ENCODE peak calls at places on chromosomes 1 and 21, in seven cellular contexts. One of them, this sample, is unnamed.
A peak's percentile ranks its signal among the peaks of the same experiment; 100 is the strongest.

GRCh38 chr1:33099290-33100118 is 18.6 kb downstream of the AZIN2 start:
- DNase-seq in osteoblast: peak; percentile 95
- DNase-seq in thyroid gland: no peak
- DNase-seq in lower lobe of right lung: peak; percentile 67
- DNase-seq in adrenal gland: no peak
- DNase-seq in ascending aorta: peak; percentile 79
- DNase-seq in CD8-positive, alpha-beta T cell: peak; percentile 54
- DNase-seq in this sample: no peak

GRCh38 chr1:51236548-51237312 is 657 bp downstream of the RNF11 start:
- DNase-seq in ascending aorta: peak; percentile 72
- DNase-seq in adrenal gland: peak; percentile 68
- DNase-seq in thyroid gland: peak; percentile 43
- DNase-seq in osteoblast: peak; percentile 75
- DNase-seq in lower lobe of right lung: peak; percentile 59
- DNase-seq in CD8-positive, alpha-beta T cell: peak; percentile 39
- DNase-seq in this sample: peak; percentile 72

GRCh38 chr1:150309758-150310495 is 11.4 kb upstream of the PRPF3 start:
- DNase-seq in CD8-positive, alpha-beta T cell: no peak
- DNase-seq in thyroid gland: no peak
- DNase-seq in lower lobe of right lung: no peak
- DNase-seq in adrenal gland: no peak
- DNase-seq in osteoblast: no peak
- DNase-seq in ascending aorta: no peak
- DNase-seq in this sample: no peak

GRCh38 chr1:110542730-110543129 is 23.8 kb upstream of the KCNA10 start:
- DNase-seq in thyroid gland: no peak
- DNase-seq in adrenal gland: no peak
- DNase-seq in osteoblast: no peak
- DNase-seq in lower lobe of right lung: no peak
- DNase-seq in ascending aorta: no peak
- DNase-seq in CD8-positive, alpha-beta T cell: no peak
- DNase-seq in this sample: no peak

GRCh38 chr1:66253330-66253921 is 280.5 kb upstream of the SGIP1 start:
- DNase-seq in osteoblast: peak; percentile 37
- DNase-seq in thyroid gland: no peak
- DNase-seq in lower lobe of right lung: no peak
- DNase-seq in ascending aorta: no peak
- DNase-seq in CD8-positive, alpha-beta T cell: no peak
- DNase-seq in adrenal gland: no peak
- DNase-seq in this sample: no peak

GRCh38 chr21:46112731-46113215 is 14.9 kb downstream of the COL6A2 start:
- DNase-seq in osteoblast: peak; percentile 62
- DNase-seq in lower lobe of right lung: no peak
- DNase-seq in adrenal gland: no peak
- DNase-seq in ascending aorta: peak; percentile 58
- DNase-seq in thyroid gland: peak; percentile 0
- DNase-seq in CD8-positive, alpha-beta T cell: no peak
- DNase-seq in this sample: peak; percentile 11

GRCh38 chr1:52444465-52444864 is 40.1 kb downstream of the PRPF38A start:
- DNase-seq in osteoblast: no peak
- DNase-seq in ascending aorta: no peak
- DNase-seq in CD8-positive, alpha-beta T cell: no peak
- DNase-seq in adrenal gland: no peak
- DNase-seq in thyroid gland: no peak
- DNase-seq in lower lobe of right lung: no peak
- DNase-seq in this sample: no peak

GRCh38 chr1:230891413-230891812 is 23.1 kb upstream of the C1orf198 start:
- DNase-seq in adrenal gland: no peak
- DNase-seq in osteoblast: no peak
- DNase-seq in lower lobe of right lung: no peak
- DNase-seq in CD8-positive, alpha-beta T cell: no peak
- DNase-seq in thyroid gland: no peak
- DNase-seq in ascending aorta: no peak
- DNase-seq in this sample: no peak

GRCh38 chr1:105914403-105914802 is 1142.1 kb upstream of the PRMT6 start:
- DNase-seq in thyroid gland: peak; percentile 58
- DNase-seq in adrenal gland: no peak
- DNase-seq in lower lobe of right lung: no peak
- DNase-seq in osteoblast: no peak
- DNase-seq in ascending aorta: no peak
- DNase-seq in CD8-positive, alpha-beta T cell: no peak
- DNase-seq in this sample: peak; percentile 46

GRCh38 chr1:206487970-206488369 is 17.7 kb downstream of the IKBKE start:
- DNase-seq in lower lobe of right lung: no peak
- DNase-seq in adrenal gland: no peak
- DNase-seq in thyroid gland: no peak
- DNase-seq in osteoblast: no peak
- DNase-seq in ascending aorta: no peak
- DNase-seq in CD8-positive, alpha-beta T cell: no peak
- DNase-seq in this sample: no peak

GRCh38 chr1:2415801-2416208 is 3.4 kb upstream of the PEX10 start:
- DNase-seq in ascending aorta: no peak
- DNase-seq in lower lobe of right lung: no peak
- DNase-seq in CD8-positive, alpha-beta T cell: peak; percentile 42
- DNase-seq in adrenal gland: no peak
- DNase-seq in osteoblast: no peak
- DNase-seq in thyroid gland: no peak
- DNase-seq in this sample: no peak

GRCh38 chr1:229940689-229941088 is 126.3 kb upstream of the GALNT2 start:
- DNase-seq in CD8-positive, alpha-beta T cell: no peak
- DNase-seq in lower lobe of right lung: no peak
- DNase-seq in ascending aorta: no peak
- DNase-seq in adrenal gland: no peak
- DNase-seq in thyroid gland: no peak
- DNase-seq in osteoblast: no peak
- DNase-seq in this sample: no peak

GRCh38 chr1:44049839-44050238 is 18.6 kb upstream of the SLC6A9 start:
- DNase-seq in CD8-positive, alpha-beta T cell: no peak
- DNase-seq in osteoblast: peak; percentile 86
- DNase-seq in thyroid gland: no peak
- DNase-seq in ascending aorta: no peak
- DNase-seq in lower lobe of right lung: no peak
- DNase-seq in adrenal gland: peak; percentile 55
- DNase-seq in this sample: no peak

GRCh38 chr1:92992066-92992465 is 30.8 kb upstream of the DIPK1A start:
- DNase-seq in lower lobe of right lung: no peak
- DNase-seq in adrenal gland: no peak
- DNase-seq in thyroid gland: no peak
- DNase-seq in osteoblast: no peak
- DNase-seq in ascending aorta: no peak
- DNase-seq in CD8-positive, alpha-beta T cell: no peak
- DNase-seq in this sample: no peak

GRCh38 chr1:235262539-235262938 is 65.4 kb downstream of the ARID4B start:
- DNase-seq in adrenal gland: no peak
- DNase-seq in ascending aorta: no peak
- DNase-seq in CD8-positive, alpha-beta T cell: no peak
- DNase-seq in osteoblast: no peak
- DNase-seq in lower lobe of right lung: no peak
- DNase-seq in thyroid gland: no peak
- DNase-seq in this sample: no peak
- H3K4me1 ChIP-seq in adrenal gland: no peaks in the 10 kb centered on the region
- H3K4me1 ChIP-seq in ascending aorta: no peaks in the 10 kb centered on the region
- H3K4me1 ChIP-seq in CD8-positive, alpha-beta T cell: peaks cover 61% of the 10 kb centered on the region
- H3K4me1 ChIP-seq in osteoblast: no peaks in the 10 kb centered on the region
- H3K4me1 ChIP-seq in lower lobe of right lung: peaks cover 48% of the 10 kb centered on the region
- H3K4me1 ChIP-seq in thyroid gland: peaks cover 18% of the 10 kb centered on the region
- H3K4me1 ChIP-seq in this sample: no peaks in the 10 kb centered on the region

GRCh38 chr1:22750671-22751016 is 40.0 kb downstream of the EPHB2 start:
- DNase-seq in lower lobe of right lung: no peak
- DNase-seq in CD8-positive, alpha-beta T cell: no peak
- DNase-seq in adrenal gland: no peak
- DNase-seq in thyroid gland: peak; percentile 37
- DNase-seq in ascending aorta: no peak
- DNase-seq in osteoblast: no peak
- DNase-seq in this sample: no peak
- H3K4me3 ChIP-seq in lower lobe of right lung: no peak overlapping the region
- H3K4me3 ChIP-seq in CD8-positive, alpha-beta T cell: no peak overlapping the region
- H3K4me3 ChIP-seq in adrenal gland: no peak overlapping the region
- H3K4me3 ChIP-seq in thyroid gland: no peak overlapping the region
- H3K4me3 ChIP-seq in ascending aorta: no peak overlapping the region
- H3K4me3 ChIP-seq in osteoblast: no peak overlapping the region
- H3K4me3 ChIP-seq in this sample: no peak overlapping the region

GRCh38 chr21:31278511-31279155 is 65.4 kb downstream of the TIAM1 start:
- DNase-seq in thyroid gland: no peak
- DNase-seq in ascending aorta: no peak
- DNase-seq in lower lobe of right lung: no peak
- DNase-seq in CD8-positive, alpha-beta T cell: no peak
- DNase-seq in osteoblast: no peak
- DNase-seq in adrenal gland: no peak
- DNase-seq in this sample: no peak
- TF ChIP-seq CTCF in thyroid gland: no peak
- TF ChIP-seq CTCF in ascending aorta: no peak
- TF ChIP-seq CTCF in lower lobe of right lung: no peak
- TF ChIP-seq CTCF in CD8-positive, alpha-beta T cell: no peak
- TF ChIP-seq CTCF in osteoblast: no peak
- TF ChIP-seq CTCF in adrenal gland: no peak
- TF ChIP-seq CTCF in this sample: no peak

GRCh38 chr1:18352640-18353245 is 128.0 kb upstream of the KLHDC7A start:
- DNase-seq in thyroid gland: no peak
- DNase-seq in CD8-positive, alpha-beta T cell: no peak
- DNase-seq in ascending aorta: no peak
- DNase-seq in osteoblast: no peak
- DNase-seq in lower lobe of right lung: no peak
- DNase-seq in adrenal gland: no peak
- DNase-seq in this sample: no peak

GRCh38 chr1:18354657-18355056 is 126.1 kb upstream of the KLHDC7A start:
- DNase-seq in lower lobe of right lung: no peak
- DNase-seq in adrenal gland: no peak
- DNase-seq in CD8-positive, alpha-beta T cell: no peak
- DNase-seq in osteoblast: no peak
- DNase-seq in thyroid gland: no peak
- DNase-seq in ascending aorta: no peak
- DNase-seq in this sample: no peak

GRCh38 chr1:18351735-18352134 is 129.0 kb upstream of the KLHDC7A start:
- DNase-seq in ascending aorta: no peak
- DNase-seq in adrenal gland: no peak
- DNase-seq in thyroid gland: no peak
- DNase-seq in osteoblast: no peak
- DNase-seq in CD8-positive, alpha-beta T cell: no peak
- DNase-seq in lower lobe of right lung: no peak
- DNase-seq in this sample: no peak

GRCh38 chr1:18353528-18353927 is 127.2 kb upstream of the KLHDC7A start:
- DNase-seq in ascending aorta: no peak
- DNase-seq in lower lobe of right lung: no peak
- DNase-seq in adrenal gland: no peak
- DNase-seq in osteoblast: no peak
- DNase-seq in CD8-positive, alpha-beta T cell: no peak
- DNase-seq in thyroid gland: no peak
- DNase-seq in this sample: no peak

DNA sequence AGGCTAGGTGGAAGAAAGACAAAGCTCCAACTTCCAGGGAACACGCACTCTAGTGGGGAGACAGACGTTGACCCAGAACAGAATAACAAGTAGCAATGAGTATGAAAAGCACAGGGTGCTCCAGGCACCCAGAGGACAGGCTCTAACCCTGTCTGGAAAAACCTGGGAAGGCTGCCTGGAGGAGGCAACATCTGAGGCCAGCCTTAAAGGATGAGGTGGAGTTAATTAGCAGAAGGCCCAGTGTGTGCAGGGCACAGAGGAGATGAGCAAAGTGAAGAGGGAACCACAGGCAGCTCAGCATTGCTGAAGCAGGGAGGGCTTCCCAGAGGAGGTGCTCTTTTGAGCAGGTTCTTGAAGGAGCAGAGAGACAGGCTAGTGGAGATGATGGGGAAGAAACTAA is 126.7 kb upstream of the KLHDC7A start:
- DNase-seq in lower lobe of right lung: no peak
- DNase-seq in adrenal gland: no peak
- DNase-seq in ascending aorta: no peak
- DNase-seq in thyroid gland: no peak
- DNase-seq in osteoblast: no peak
- DNase-seq in CD8-positive, alpha-beta T cell: no peak
- DNase-seq in this sample: no peak
- H3K4me1 ChIP-seq in lower lobe of right lung: no peaks in the 10 kb centered on the region
- H3K4me1 ChIP-seq in adrenal gland: no peaks in the 10 kb centered on the region
- H3K4me1 ChIP-seq in ascending aorta: no peaks in the 10 kb centered on the region
- H3K4me1 ChIP-seq in thyroid gland: no peaks in the 10 kb centered on the region
- H3K4me1 ChIP-seq in osteoblast: no peaks in the 10 kb centered on the region
- H3K4me1 ChIP-seq in CD8-positive, alpha-beta T cell: no peaks in the 10 kb centered on the region
- H3K4me1 ChIP-seq in this sample: no peaks in the 10 kb centered on the region

GRCh38 chr21:23811802-23812201 is 1795.5 kb downstream of the MRPL39 start:
- DNase-seq in CD8-positive, alpha-beta T cell: no peak
- DNase-seq in lower lobe of right lung: no peak
- DNase-seq in ascending aorta: no peak
- DNase-seq in adrenal gland: no peak
- DNase-seq in thyroid gland: no peak
- DNase-seq in osteoblast: no peak
- DNase-seq in this sample: no peak
- H3K4me3 ChIP-seq in CD8-positive, alpha-beta T cell: no peak overlapping the region
- H3K4me3 ChIP-seq in lower lobe of right lung: no peak overlapping the region
- H3K4me3 ChIP-seq in ascending aorta: no peak overlapping the region
- H3K4me3 ChIP-seq in adrenal gland: no peak overlapping the region
- H3K4me3 ChIP-seq in thyroid gland: no peak overlapping the region
- H3K4me3 ChIP-seq in osteoblast: no peak overlapping the region
- H3K4me3 ChIP-seq in this sample: no peak overlapping the region